ENCODE peak calls at places on chromosome 12, in five cellular contexts. F is cardiac muscle cell, X is GM23248, J is aorta, I is tibial artery. H is an unnamed sample. For H3K4me1, the result is how much of the 10 kb centered on the place peaks cover.

GRCh38 chr12:53623986-53624385 is 2.2 kb downstream of the ATF7 start:
- DNase-seq in F (peak), X (peak), J (no peak), I (no peak), H (no peak)

GRCh38 chr12:106794369-106794768 is 19.9 kb downstream of the RIC8B start:
- DNase-seq in F (no peak), X (no peak), J (no peak), I (no peak), H (no peak)

GRCh38 chr12:4518106-4518728 is 20.5 kb upstream of the RAD51AP1 start:
- DNase-seq in F (peak), X (peak), J (no peak), I (no peak), H (no peak)

GRCh38 chr12:102479099-102479887 is 1.1 kb downstream of the IGF1 start:
- DNase-seq in F (no peak), X (peak), J (no peak), I (no peak), H (no peak)

GRCh38 chr12:26425587-26426260 is 230.4 kb downstream of the SSPN start:
- DNase-seq in F (peak), X (peak), J (no peak), I (no peak), H (no peak)

GRCh38 chr12:123805119-123805518 is 43.0 kb downstream of the DNAH10 start:
- DNase-seq in F (no peak), X (no peak), J (no peak), I (no peak), H (no peak)

GRCh38 chr12:19894803-19895202 is 455.5 kb downstream of the AEBP2 start:
- DNase-seq in F (peak), X (no peak), J (no peak), I (no peak), H (no peak)

GRCh38 chr12:123571343-123571813 is 13.0 kb upstream of the TMED2 start:
- DNase-seq in F (peak), X (peak), J (peak), I (peak), H (no peak)

GRCh38 chr12:48486261-48486660 is 4.0 kb downstream of the C12orf54 start:
- DNase-seq in F (no peak), X (no peak), J (no peak), I (no peak), H (no peak)

GRCh38 chr12:110004598-110004997 is 5.4 kb downstream of the ANKRD13A start:
- DNase-seq in F (no peak), X (no peak), J (no peak), I (no peak), H (no peak)

GRCh38 chr12:96327346-96327745 is 72.9 kb downstream of the CDK17 start:
- DNase-seq in F (no peak), X (no peak), J (no peak), I (no peak), H (no peak)

GRCh38 chr12:27572486-27573255 is 48.7 kb downstream of the PPFIBP1 start:
- DNase-seq in F (no peak), X (peak), J (no peak), I (no peak), H (no peak)

GRCh38 chr12:20601668-20602280 is 93.4 kb upstream of the SLCO1C1 start:
- DNase-seq in F (peak), X (peak), J (no peak), I (no peak), H (no peak)

DNA sequence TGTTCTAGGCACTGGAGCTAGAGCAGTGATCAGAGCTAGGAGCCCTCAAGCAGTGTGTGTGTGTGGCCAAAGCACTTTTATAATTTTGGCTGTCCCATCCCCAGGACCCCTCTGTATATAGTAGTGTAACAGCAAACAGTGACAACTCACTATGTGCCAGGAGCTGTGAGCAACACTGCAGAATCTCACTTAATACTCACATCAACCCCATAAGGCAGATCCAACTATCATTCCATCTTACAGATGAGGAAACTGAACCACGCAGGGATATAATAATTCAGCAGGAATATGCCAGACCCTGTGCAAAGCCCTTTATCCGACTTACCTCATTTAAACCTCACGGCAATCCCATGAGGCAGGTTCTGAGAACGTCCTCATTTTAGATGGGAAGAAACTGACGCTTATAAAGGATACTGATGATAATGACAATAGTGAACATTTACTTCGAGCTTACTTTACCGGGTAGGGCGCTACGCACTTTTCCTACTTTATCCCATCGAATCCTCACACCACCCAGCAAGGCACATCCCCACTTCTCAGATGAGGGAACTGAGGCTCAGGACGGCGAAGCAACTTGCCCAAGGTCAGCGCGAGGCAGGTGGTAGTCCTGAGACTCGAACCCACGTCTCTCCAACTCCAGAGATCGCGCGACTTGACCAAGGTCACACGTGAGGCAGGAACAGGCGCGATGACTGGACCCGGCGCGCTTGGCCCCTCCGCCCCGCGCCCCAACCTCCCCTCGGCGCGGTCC is 686 bp downstream of the RAB35 start:
- DNase-seq in F (peak), X (peak), J (peak), I (no peak), H (no peak)
- H3K4me1 ChIP-seq in F (under half), X (under half), J (under half), I (half or more), H (half or more)

GRCh38 chr12:50515587-50515986 is 10.8 kb downstream of the DIP2B start:
- DNase-seq in F (no peak), X (no peak), J (no peak), I (no peak), H (no peak)
- H3K4me1 ChIP-seq in F (under half), X (under half), J (under half), I (under half), H (under half)

GRCh38 chr12:111436266-111436665 is 30.5 kb downstream of the SH2B3 start:
- DNase-seq in F (no peak), X (no peak), J (no peak), I (no peak), H (no peak)
- H3K4me1 ChIP-seq in F (under half), X (half or more), J (under half), I (half or more), H (half or more)

DNA sequence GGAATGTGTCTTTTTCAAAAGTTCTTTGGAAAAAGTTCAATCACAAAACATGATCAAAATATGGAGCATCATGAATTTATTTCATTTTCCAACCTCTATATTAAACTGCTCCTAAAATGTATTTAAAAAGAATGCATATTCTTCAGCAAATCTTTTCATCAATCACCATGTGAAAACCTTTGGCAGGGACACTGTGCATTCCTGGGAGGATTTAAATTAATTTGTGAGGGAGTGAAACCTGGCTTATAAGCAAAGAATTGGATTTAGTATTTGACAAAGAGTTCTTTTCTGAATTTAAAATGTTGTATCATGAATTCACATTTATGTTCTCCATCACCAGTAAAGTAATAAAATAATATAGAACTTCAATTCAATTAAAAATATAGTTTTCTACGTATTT is 38.2 kb downstream of the PAWR start:
- DNase-seq in F (no peak), X (no peak), J (no peak), I (no peak), H (no peak)
- H3K4me1 ChIP-seq in F (under half), X (under half), J (under half), I (half or more), H (under half)

GRCh38 chr12:2353281-2353680 is 300.5 kb downstream of the CACNA1C start:
- DNase-seq in F (no peak), X (no peak), J (no peak), I (no peak), H (no peak)
- H3K4me1 ChIP-seq in F (under half), X (under half), J (under half), I (half or more), H (under half)

DNA sequence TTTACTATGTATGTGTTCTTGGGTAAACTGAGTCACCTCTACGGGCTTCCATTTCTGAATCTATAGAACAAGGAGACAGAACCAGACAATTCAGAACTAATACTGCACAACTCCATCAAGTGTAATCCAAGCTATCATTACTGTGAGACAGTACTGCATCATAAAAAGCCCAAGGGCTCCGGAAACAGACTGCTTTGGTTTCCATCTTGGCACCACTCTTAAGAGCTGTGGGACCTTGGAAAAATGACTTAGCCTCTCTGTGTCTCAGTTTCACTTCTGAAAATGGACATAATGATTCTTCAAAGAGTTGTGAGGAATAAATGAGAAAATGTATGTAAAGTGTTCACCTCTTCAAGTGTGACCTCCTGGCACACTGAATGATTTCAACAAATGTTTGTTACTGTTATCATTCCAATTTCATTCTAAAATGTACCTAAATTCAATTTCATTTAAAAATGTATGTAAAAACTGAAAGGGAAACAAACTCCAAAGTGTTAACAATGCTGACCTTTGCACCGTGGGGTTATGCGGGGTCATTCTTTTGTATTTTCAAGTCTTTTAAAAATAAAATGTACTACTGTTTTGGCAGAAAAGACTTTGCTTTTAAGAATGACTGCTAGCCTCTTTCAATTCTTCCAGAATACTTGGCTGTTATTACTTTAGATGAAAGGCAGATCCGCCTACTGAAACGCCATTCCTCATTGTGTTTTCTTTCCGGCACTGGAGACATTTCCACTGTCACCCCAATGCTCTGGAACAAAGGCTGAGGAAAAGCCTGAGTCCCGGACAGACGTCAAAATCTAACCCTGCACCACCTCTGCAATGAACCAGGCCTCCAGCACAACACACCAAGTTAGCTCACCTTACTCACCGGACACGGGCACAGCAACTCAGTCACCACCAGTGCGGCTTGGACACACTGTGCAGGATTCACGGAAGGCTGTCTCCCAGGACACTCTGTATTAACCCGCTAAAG is 62.8 kb downstream of the TMCC3 start:
- DNase-seq in F (no peak), X (no peak), J (no peak), I (no peak), H (no peak)
- H3K4me1 ChIP-seq in F (under half), X (under half), J (under half), I (under half), H (half or more)

DNA sequence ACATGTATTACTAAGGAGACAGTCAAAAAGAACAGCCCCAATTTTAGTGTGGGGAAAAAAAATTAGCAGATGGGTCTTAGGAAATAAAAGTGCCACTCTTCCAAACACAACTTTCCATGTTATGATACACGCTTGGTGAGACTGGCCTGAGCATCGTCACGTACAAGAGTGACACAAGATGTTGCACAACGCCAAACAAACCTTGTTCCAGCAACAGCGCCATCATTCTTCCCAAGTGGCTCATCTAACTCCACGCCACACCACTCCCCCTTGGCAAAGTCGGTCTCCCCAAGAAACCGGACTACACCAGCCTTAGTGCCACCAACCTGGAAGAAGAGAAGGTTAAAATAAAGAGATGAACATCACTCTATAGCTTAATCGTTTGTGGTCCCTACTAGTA is 58.7 kb downstream of the CLIP1 start:
- DNase-seq in F (peak), X (peak), J (no peak), I (peak), H (no peak)
- H3K4me1 ChIP-seq in F (under half), X (under half), J (under half), I (under half), H (under half)

GRCh38 chr12:77324416-77324762 is 259.0 kb upstream of the E2F7 start:
- DNase-seq in F (no peak), X (no peak), J (no peak), I (no peak), H (no peak)
- H3K4me1 ChIP-seq in F (under half), X (under half), J (under half), I (under half), H (under half)

GRCh38 chr12:112836736-112837628 is 45.4 kb downstream of the RPH3A start:
- DNase-seq in F (no peak), X (no peak), J (no peak), I (no peak), H (no peak)
- H3K4me1 ChIP-seq in F (under half), X (under half), J (under half), I (under half), H (under half)

GRCh38 chr12:6965026-6965661 is 5.3 kb downstream of the PHB2 start:
- DNase-seq in F (peak), X (peak), J (peak), I (peak), H (no peak)

GRCh38 chr12:6963741-6964446 is 6.6 kb downstream of the PHB2 start:
- DNase-seq in F (no peak), X (no peak), J (no peak), I (no peak), H (no peak)

GRCh38 chr12:6964605-6965025 is 5.8 kb downstream of the PHB2 start:
- DNase-seq in F (no peak), X (no peak), J (no peak), I (no peak), H (no peak)

GRCh38 chr12:6966351-6966750 is 4.1 kb downstream of the PHB2 start:
- DNase-seq in F (no peak), X (no peak), J (no peak), I (no peak), H (no peak)

DNA sequence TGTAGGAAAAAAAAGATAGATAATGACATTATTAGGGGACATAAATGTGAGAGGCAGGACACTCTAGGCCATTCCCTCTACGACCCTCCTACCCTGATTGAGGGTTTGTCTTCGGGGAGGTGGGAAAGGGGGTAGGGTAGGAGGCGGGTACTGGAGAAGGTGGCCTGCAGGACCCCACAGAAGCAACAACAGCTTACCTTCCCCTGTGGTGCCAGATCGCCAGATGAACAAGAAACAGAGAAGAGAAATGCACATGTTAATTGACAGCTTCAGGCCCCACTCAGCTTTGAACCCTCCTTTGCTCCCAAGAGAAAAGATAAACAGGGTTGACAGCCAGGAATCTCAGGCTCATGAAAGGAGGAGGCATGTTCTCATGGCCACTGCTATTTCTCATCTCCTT is 4.8 kb downstream of the PHB2 start:
- DNase-seq in F (no peak), X (no peak), J (no peak), I (no peak), H (no peak)
- H3K4me1 ChIP-seq in F (under half), X (under half), J (under half), I (under half), H (under half)

H was measured in vagina.